ENCODE peak calls at places on chromosome 2, in four cellular contexts. One of them, this sample, is unnamed.

GRCh38 chr2:238994876-238995275 is 147.0 kb downstream of the TWIST2 start:
- DNase-seq in K562: no peak
- DNase-seq in HCT116: no peak
- DNase-seq in GM12878: no peak
- DNase-seq in this sample: no peak

GRCh38 chr2:102345329-102345920 is 10.2 kb upstream of the IL18R1 start:
- DNase-seq in K562: no peak
- DNase-seq in HCT116: no peak
- DNase-seq in GM12878: no peak
- DNase-seq in this sample: no peak

GRCh38 chr2:195520671-195521155 is 136.3 kb upstream of the SLC39A10 start:
- DNase-seq in K562: no peak
- DNase-seq in HCT116: no peak
- DNase-seq in GM12878: no peak
- DNase-seq in this sample: no peak

GRCh38 chr2:236768393-236769140 is 198.9 kb downstream of the ACKR3 start:
- DNase-seq in K562: no peak
- DNase-seq in HCT116: no peak
- DNase-seq in GM12878: no peak
- DNase-seq in this sample: no peak

GRCh38 chr2:186709529-186710455 is 15.9 kb downstream of the FAM171B start:
- DNase-seq in K562: no peak
- DNase-seq in HCT116: no peak
- DNase-seq in GM12878: no peak
- DNase-seq in this sample: no peak

GRCh38 chr2:216555274-216555673 is 56.6 kb downstream of the RPL37A start:
- DNase-seq in K562: no peak
- DNase-seq in HCT116: no peak
- DNase-seq in GM12878: no peak
- DNase-seq in this sample: no peak

GRCh38 chr2:148670773-148671172 is 26.2 kb downstream of the EPC2 start:
- DNase-seq in K562: no peak
- DNase-seq in HCT116: no peak
- DNase-seq in GM12878: no peak
- DNase-seq in this sample: no peak

GRCh38 chr2:205673312-205673711 is 9.0 kb upstream of the NRP2 start:
- DNase-seq in K562: no peak
- DNase-seq in HCT116: no peak
- DNase-seq in GM12878: no peak
- DNase-seq in this sample: no peak

GRCh38 chr2:127465258-127465657 is 47.0 kb downstream of the PROC start:
- DNase-seq in K562: peak
- DNase-seq in HCT116: no peak
- DNase-seq in GM12878: no peak
- DNase-seq in this sample: no peak

GRCh38 chr2:42274872-42275271 is 86.1 kb downstream of the COX7A2L start:
- DNase-seq in K562: no peak
- DNase-seq in HCT116: no peak
- DNase-seq in GM12878: no peak
- DNase-seq in this sample: no peak

GRCh38 chr2:51534176-51534575 is 502.2 kb upstream of the NRXN1 start:
- DNase-seq in K562: no peak
- DNase-seq in HCT116: no peak
- DNase-seq in GM12878: no peak
- DNase-seq in this sample: no peak

GRCh38 chr2:119431155-119431975 is at the start of gene TMEM37:
- DNase-seq in K562: peak
- DNase-seq in HCT116: peak
- DNase-seq in GM12878: peak
- DNase-seq in this sample: peak

GRCh38 chr2:241000831-241001321 is 2.5 kb downstream of the SNED1 start:
- DNase-seq in K562: no peak
- DNase-seq in HCT116: no peak
- DNase-seq in GM12878: no peak
- DNase-seq in this sample: peak

GRCh38 chr2:240224676-240225075 is 84.2 kb upstream of the OTOS start:
- DNase-seq in K562: no peak
- DNase-seq in HCT116: no peak
- DNase-seq in GM12878: no peak
- DNase-seq in this sample: no peak

GRCh38 chr2:181352158-181352557 is 105.0 kb upstream of the ITGA4 start:
- DNase-seq in K562: no peak
- DNase-seq in HCT116: no peak
- DNase-seq in GM12878: no peak
- DNase-seq in this sample: no peak

GRCh38 chr2:177282101-177282573 is 17.6 kb upstream of the NFE2L2 start:
- DNase-seq in K562: no peak
- DNase-seq in HCT116: no peak
- DNase-seq in GM12878: no peak
- DNase-seq in this sample: no peak

GRCh38 chr2:54503192-54503591 is 47.1 kb downstream of the SPTBN1 start:
- DNase-seq in K562: peak
- DNase-seq in HCT116: no peak
- DNase-seq in GM12878: no peak
- DNase-seq in this sample: peak

GRCh38 chr2:98530114-98530513 is 78.2 kb downstream of the COA5 start:
- DNase-seq in K562: no peak
- DNase-seq in HCT116: no peak
- DNase-seq in GM12878: no peak
- DNase-seq in this sample: no peak

GRCh38 chr2:98534761-98535160 is 73.6 kb downstream of the COA5 start:
- DNase-seq in K562: no peak
- DNase-seq in HCT116: no peak
- DNase-seq in GM12878: no peak
- DNase-seq in this sample: no peak

GRCh38 chr2:98537390-98537972 is 70.8 kb downstream of the COA5 start:
- DNase-seq in K562: no peak
- DNase-seq in HCT116: no peak
- DNase-seq in GM12878: no peak
- DNase-seq in this sample: no peak

GRCh38 chr2:98532761-98533160 is 75.6 kb downstream of the COA5 start:
- DNase-seq in K562: no peak
- DNase-seq in HCT116: no peak
- DNase-seq in GM12878: no peak
- DNase-seq in this sample: no peak

DNA sequence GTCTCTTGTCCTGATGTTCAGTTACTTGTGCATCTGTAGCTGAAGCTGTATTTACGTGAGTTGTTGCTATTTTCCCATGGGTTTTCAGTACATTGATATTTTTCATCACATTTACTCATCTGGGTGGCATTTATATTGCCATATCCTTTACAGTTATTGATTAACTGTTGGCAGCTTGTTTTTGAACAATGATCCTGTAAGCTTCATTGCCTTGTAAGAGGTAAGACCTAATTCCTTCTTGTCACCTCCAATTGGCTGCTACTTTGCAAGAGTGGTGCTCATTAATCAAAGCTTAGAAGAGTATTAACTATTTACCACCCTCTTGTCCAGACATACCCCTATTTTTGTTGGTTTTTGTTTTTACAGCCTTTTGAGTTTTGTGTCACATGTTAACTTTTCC is 74.8 kb downstream of the COA5 start:
- DNase-seq in K562: no peak
- DNase-seq in HCT116: no peak
- DNase-seq in GM12878: no peak
- DNase-seq in this sample: no peak
- TF ChIP-seq EGR1 in K562: no peak
- TF ChIP-seq EGR1 in HCT116: no peak
- TF ChIP-seq EGR1 in GM12878: no peak
- TF ChIP-seq EGR1 in this sample: no peak

DNA sequence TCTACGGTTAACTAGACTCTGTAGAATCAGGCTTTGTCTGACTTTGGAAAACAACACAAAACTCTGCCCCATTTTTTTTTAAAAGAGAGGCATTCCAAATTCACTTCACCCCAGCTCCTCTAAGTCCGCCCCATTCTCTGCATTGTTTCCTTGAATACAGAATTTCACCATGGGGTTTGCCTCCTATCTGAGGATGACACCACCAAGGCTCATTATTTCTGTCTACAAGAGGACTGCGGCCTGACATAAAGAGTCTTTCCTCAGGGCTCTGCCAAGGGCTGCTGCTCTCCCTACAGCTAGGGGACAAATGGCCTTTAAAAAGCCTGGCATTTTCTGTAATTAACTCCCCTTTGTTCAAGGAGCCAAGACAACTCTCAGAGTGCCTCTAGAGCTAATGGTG is 4.6 kb downstream of the CHST10 start:
- DNase-seq in K562: no peak
- DNase-seq in HCT116: no peak
- DNase-seq in GM12878: no peak
- DNase-seq in this sample: peak
- TF ChIP-seq ZNF274 in K562: no peak
- TF ChIP-seq ZNF274 in HCT116: no peak
- TF ChIP-seq ZNF274 in GM12878: no peak
- TF ChIP-seq ZNF274 in this sample: no peak

DNA sequence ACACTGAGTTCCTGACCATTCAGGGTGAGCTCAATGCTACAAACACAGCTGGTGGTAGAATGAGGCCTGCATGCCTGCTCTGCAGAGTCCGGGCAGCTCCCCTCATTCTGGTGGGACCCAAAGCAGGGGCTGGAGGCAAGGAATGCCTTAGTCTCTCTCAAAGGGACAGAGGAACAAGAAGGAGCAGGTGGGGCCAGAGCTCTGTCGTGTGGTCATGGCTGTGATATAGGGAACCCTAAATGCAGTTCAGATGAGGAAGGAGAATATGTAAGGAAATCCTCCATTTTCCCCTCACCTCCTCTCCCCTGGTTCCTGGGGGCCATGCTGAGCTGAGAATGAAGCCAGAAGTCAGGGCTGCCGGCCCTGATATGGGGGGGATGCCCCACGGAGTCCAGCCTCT is 334.3 kb downstream of the CYP26B1 start:
- DNase-seq in K562: no peak
- DNase-seq in HCT116: no peak
- DNase-seq in GM12878: no peak
- DNase-seq in this sample: peak
- TF ChIP-seq EGR1 in K562: no peak
- TF ChIP-seq EGR1 in HCT116: no peak
- TF ChIP-seq EGR1 in GM12878: no peak
- TF ChIP-seq EGR1 in this sample: no peak

GRCh38 chr2:223865907-223866508 is 28.6 kb upstream of the AP1S3 start:
- DNase-seq in K562: no peak
- DNase-seq in HCT116: no peak
- DNase-seq in GM12878: no peak
- DNase-seq in this sample: no peak

GRCh38 chr2:223865124-223865523 is 27.7 kb upstream of the AP1S3 start:
- DNase-seq in K562: no peak
- DNase-seq in HCT116: no peak
- DNase-seq in GM12878: no peak
- DNase-seq in this sample: no peak

GRCh38 chr2:223868005-223868404 is 30.6 kb upstream of the AP1S3 start:
- DNase-seq in K562: no peak
- DNase-seq in HCT116: no peak
- DNase-seq in GM12878: no peak
- DNase-seq in this sample: no peak

GRCh38 chr2:223873672-223874071 is 36.3 kb upstream of the AP1S3 start:
- DNase-seq in K562: no peak
- DNase-seq in HCT116: no peak
- DNase-seq in GM12878: no peak
- DNase-seq in this sample: no peak

DNA sequence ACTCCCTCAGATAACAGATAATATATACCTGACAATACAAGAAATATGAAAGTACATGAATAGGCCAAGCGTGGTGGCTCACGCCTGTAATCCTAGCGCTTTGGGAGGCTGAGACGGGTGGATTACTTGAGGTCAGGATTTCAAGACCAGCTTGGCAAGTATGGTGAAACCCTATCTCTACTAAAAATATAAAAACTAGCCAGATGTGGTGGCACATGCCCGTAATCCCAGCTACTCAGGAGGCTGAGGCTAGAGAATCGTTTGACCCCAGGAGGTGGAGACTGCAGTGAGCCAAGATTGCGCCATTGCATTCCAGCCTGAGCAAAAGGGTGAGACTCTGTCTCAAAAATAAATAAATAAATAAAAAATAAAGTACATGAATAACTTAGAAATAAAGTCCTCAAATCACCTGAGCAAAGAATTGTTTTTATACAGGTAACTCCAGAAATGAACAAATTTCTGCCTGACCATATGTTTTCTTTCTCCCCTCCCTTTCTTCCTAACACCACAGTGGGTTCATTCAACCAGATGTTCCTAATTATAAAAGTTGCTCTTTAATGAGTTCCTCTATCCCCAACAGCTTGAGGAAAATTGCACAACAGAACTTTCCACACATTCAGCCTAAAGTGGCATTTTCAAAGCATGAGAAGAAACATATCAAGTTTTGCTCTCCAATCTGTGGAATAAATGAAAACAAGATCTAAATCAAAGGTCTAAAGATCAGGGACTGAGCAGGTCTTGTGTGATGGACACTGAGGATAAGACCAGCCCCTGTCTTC is 33.6 kb upstream of the AP1S3 start:
- DNase-seq in K562: no peak
- DNase-seq in HCT116: no peak
- DNase-seq in GM12878: no peak
- DNase-seq in this sample: no peak
- TF ChIP-seq ZNF274 in K562: no peak
- TF ChIP-seq ZNF274 in HCT116: no peak
- TF ChIP-seq ZNF274 in GM12878: no peak
- TF ChIP-seq ZNF274 in this sample: no peak

GRCh38 chr2:174694920-174695319 is 69.4 kb downstream of the CHRNA1 start:
- DNase-seq in K562: no peak
- DNase-seq in HCT116: no peak
- DNase-seq in GM12878: no peak
- DNase-seq in this sample: no peak
- TF ChIP-seq EGR1 in K562: no peak
- TF ChIP-seq EGR1 in HCT116: no peak
- TF ChIP-seq EGR1 in GM12878: no peak
- TF ChIP-seq EGR1 in this sample: no peak

GRCh38 chr2:32652555-32653209 is 24.8 kb downstream of the TTC27 start:
- DNase-seq in K562: no peak
- DNase-seq in HCT116: no peak
- DNase-seq in GM12878: no peak
- DNase-seq in this sample: no peak

DNA sequence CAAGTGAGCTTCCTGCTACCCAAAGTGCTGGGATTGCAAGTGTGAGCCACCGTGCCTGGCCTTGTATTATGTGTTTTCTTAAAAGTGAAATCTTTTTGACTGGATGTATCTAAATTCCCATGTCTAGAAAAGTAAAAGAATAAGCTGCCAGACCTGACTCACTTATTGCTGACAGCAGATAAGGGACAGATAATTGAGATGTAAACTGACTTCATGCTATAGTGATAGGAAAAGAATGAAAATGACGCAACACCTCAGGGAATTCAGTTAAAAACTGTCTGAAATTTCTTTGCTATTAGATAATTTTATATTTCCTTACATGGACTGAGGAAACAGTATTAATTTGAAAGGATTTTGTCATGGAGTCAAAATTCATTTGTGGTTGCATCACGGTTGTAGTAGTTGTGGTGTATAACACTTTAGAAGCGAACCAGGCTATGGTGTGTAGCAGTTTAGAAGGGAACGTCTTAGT is 19.4 kb downstream of the TTC27 start:
- DNase-seq in K562: no peak
- DNase-seq in HCT116: no peak
- DNase-seq in GM12878: no peak
- DNase-seq in this sample: no peak
- TF ChIP-seq ZNF274 in K562: no peak
- TF ChIP-seq ZNF274 in HCT116: no peak
- TF ChIP-seq ZNF274 in GM12878: no peak
- TF ChIP-seq ZNF274 in this sample: no peak

GRCh38 chr2:95344208-95344570 is 47.0 kb downstream of the KCNIP3 start:
- DNase-seq in K562: no peak
- DNase-seq in HCT116: no peak
- DNase-seq in GM12878: no peak
- DNase-seq in this sample: no peak
- TF ChIP-seq EGR1 in K562: no peak
- TF ChIP-seq EGR1 in HCT116: no peak
- TF ChIP-seq EGR1 in GM12878: no peak
- TF ChIP-seq EGR1 in this sample: no peak